ENCODE peak calls at places on chromosomes 4 and X, in six cellular contexts. U is fibroblast of mammary gland, S is upper lobe of right lung, O is sigmoid colon, Z is dorsolateral prefrontal cortex, X is H1. H is an unnamed sample.

GRCh38 chrX:39065051-39065871 is 264.0 kb downstream of the MID1IP1 start:
- DNase-seq in U (no peak), S (no peak), O (no peak), Z (peak), X (peak), H (no peak)

GRCh38 chr4:92235741-92236140 is 68.0 kb upstream of the GRID2 start:
- DNase-seq in U (no peak), S (no peak), O (no peak), Z (no peak), X (no peak), H (no peak)

GRCh38 chr4:14743172-14743571 is 259.1 kb upstream of the CPEB2 start:
- DNase-seq in U (no peak), S (no peak), O (no peak), Z (no peak), X (no peak), H (no peak)

GRCh38 chr4:188154668-188155423 is 15.6 kb downstream of the TRIML1 start:
- DNase-seq in U (no peak), S (no peak), O (no peak), Z (no peak), X (no peak), H (no peak)

GRCh38 chrX:125205918-125206665 is 113.6 kb upstream of the TEX13C start:
- DNase-seq in U (no peak), S (no peak), O (peak), Z (peak), X (no peak), H (no peak)

GRCh38 chr4:41287005-41287404 is 30.3 kb downstream of the UCHL1 start:
- DNase-seq in U (peak), S (no peak), O (no peak), Z (no peak), X (no peak), H (no peak)

GRCh38 chr4:140739971-140740370 is 16.2 kb downstream of the TBC1D9 start:
- DNase-seq in U (no peak), S (no peak), O (no peak), Z (no peak), X (no peak), H (no peak)

GRCh38 chrX:51802917-51803688 is 59.9 kb downstream of the GSPT2 start:
- DNase-seq in U (peak), S (peak), O (peak), Z (peak), X (peak), H (no peak)

GRCh38 chr4:186887211-186887785 is 163.6 kb upstream of the FAT1 start:
- DNase-seq in U (no peak), S (no peak), O (no peak), Z (no peak), X (no peak), H (no peak)

GRCh38 chr4:63528592-63528991 is 880.7 kb downstream of the TECRL start:
- DNase-seq in U (no peak), S (no peak), O (no peak), Z (no peak), X (no peak), H (no peak)

GRCh38 chr4:73299548-73300280 is 41.1 kb upstream of the ANKRD17 start:
- DNase-seq in U (no peak), S (no peak), O (no peak), Z (no peak), X (no peak), H (no peak)

GRCh38 chr4:95602872-95603271 is 54.1 kb upstream of the UNC5C start:
- DNase-seq in U (no peak), S (no peak), O (no peak), Z (no peak), X (no peak), H (no peak)

GRCh38 chr4:95596676-95597075 is 47.9 kb upstream of the UNC5C start:
- DNase-seq in U (no peak), S (no peak), O (no peak), Z (no peak), X (no peak), H (no peak)

GRCh38 chr4:95601342-95601741 is 52.6 kb upstream of the UNC5C start:
- DNase-seq in U (no peak), S (no peak), O (no peak), Z (no peak), X (no peak), H (no peak)

GRCh38 chr4:95603393-95603792 is 54.6 kb upstream of the UNC5C start:
- DNase-seq in U (no peak), S (no peak), O (no peak), Z (no peak), X (no peak), H (no peak)

GRCh38 chr4:95599777-95600436 is 51.1 kb upstream of the UNC5C start:
- DNase-seq in U (no peak), S (no peak), O (no peak), Z (no peak), X (no peak), H (no peak)
- H3K4me3 ChIP-seq in U (no peak), S (no peak), O (no peak), Z (no peak), X (no peak), H (no peak)

GRCh38 chr4:139581096-139581495 is 25.1 kb upstream of the SETD7 start:
- DNase-seq in U (no peak), S (no peak), O (no peak), Z (no peak), X (no peak), H (no peak)

GRCh38 chr4:139585468-139585867 is 29.4 kb upstream of the SETD7 start:
- DNase-seq in U (no peak), S (no peak), O (no peak), Z (no peak), X (no peak), H (no peak)

GRCh38 chr4:139584784-139585183 is 28.8 kb upstream of the SETD7 start:
- DNase-seq in U (peak), S (no peak), O (no peak), Z (no peak), X (no peak), H (no peak)

GRCh38 chr4:139584019-139584418 is 28.0 kb upstream of the SETD7 start:
- DNase-seq in U (no peak), S (no peak), O (no peak), Z (no peak), X (no peak), H (no peak)

DNA sequence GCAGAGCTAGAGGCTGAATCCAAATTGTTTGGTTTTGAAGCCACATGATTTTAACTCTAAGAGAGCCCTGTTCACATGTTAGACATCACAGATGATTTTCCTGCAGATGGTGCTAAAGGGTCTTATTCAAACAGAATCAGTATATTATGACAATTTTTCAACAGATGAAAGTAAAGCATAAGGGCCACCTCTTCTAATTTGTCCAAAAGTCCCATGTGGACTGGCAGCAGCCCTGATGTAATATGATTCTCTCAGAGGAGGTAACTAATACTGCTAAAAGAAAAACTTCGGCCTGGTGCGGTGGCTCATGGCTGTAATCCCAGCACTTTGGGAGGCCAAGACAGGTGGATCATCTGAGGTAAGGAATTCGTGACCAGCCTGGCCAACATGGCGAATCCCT is 26.0 kb upstream of the SETD7 start:
- DNase-seq in U (peak), S (no peak), O (no peak), Z (no peak), X (no peak), H (no peak)
- TF ChIP-seq CTCF in U (peak), S (no peak), O (no peak), Z (no peak), X (no peak), H (no peak)

GRCh38 chrX:48802089-48802812 is 384 bp downstream of the HDAC6 start:
- DNase-seq in U (peak), S (peak), O (peak), Z (peak), X (peak), H (peak)
- H3K4me3 ChIP-seq in U (peak), S (peak), O (peak), Z (peak), X (peak), H (peak)

DNA sequence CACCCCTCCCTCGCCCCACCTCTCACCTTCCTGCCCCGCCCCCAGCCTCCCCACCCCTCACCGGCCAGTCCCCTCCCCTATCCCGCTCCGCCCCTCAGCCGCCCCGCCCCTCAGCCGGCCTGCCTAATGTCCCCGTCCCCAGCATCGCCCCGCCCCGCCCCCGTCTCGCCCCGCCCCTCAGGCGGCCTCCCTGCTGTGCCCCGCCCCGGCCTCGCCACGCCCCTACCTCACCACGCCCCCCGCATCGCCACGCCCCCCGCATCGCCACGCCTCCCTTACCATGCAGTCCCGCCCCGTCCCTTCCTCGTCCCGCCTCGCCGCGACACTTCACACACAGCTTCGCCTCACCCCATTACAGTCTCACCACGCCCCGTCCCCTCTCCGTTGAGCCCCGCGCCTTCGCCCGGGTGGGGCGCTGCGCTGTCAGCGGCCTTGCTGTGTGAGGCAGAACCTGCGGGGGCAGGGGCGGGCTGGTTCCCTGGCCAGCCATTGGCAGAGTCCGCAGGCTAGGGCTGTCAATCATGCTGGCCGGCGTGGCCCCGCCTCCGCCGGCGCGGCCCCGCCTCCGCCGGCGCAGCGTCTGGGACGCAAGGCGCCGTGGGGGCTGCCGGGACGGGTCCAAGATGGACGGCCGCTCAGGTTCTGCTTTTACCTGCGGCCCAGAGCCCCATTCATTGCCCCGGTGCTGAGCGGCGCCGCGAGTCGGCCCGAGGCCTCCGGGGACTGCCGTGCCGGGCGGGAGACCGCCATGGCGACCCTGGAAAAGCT is at the start of the genes HTT and HTT-AS:
- DNase-seq in U (peak), S (peak), O (peak), Z (peak), X (peak), H (peak)
- TF ChIP-seq CTCF in U (no peak), S (peak), O (no peak), Z (peak), X (no peak), H (peak)

DNA sequence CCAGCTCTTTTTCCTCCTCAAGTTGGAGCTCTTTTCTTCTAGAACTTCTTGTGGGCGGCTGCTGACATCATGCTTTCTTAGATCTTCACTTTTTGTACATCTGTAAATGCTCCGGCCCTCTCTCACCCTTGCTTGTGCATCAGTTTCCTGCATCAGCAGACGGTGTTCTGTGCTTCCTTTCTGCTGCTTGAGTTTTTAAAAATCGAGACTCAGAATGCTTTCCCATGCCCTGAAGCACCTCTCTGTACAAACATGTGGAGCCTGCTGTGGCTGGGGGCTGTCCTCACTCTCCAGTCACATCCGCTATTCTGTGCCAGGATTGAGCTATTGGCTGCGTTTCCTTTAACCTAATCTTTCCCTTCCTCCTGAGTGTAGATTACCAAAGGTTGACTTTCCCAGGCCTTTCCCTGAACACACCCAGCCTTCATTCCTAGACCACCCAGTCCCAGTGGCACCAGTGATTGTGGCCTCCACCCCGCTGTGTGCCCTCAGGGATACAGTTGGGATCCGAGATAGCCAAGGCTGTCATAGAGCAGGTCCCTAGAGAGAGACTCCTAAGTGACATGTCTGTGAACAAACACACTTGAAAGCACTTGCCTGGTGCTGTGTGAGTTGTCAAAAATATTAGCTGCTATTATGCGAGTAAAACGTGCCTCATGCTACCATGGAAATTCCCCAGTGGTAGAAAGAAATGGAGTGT is 41.9 kb downstream of the TNIP2 start:
- DNase-seq in U (peak), S (no peak), O (peak), Z (no peak), X (no peak), H (no peak)
- H3K4me3 ChIP-seq in U (no peak), S (no peak), O (no peak), Z (no peak), X (no peak), H (no peak)

H was measured in LNCaP clone FGC.